ENCODE peak calls at places on chromosomes 5 and 9, in four cellular contexts. K is naive thymus-derived CD4-positive, alpha-beta T cell; G is adrenal gland; W is psoas muscle. S is an unnamed sample.

GRCh38 chr5:31153523-31153922 is 40.0 kb upstream of the CDH6 start:
- DNase-seq in K (no peak), G (no peak), W (no peak), S (no peak)

GRCh38 chr9:89574309-89574708 is 30.5 kb upstream of the GADD45G start:
- DNase-seq in K (no peak), G (no peak), W (no peak), S (no peak)

GRCh38 chr5:74378464-74378863 is 262.1 kb downstream of the ENC1 start:
- DNase-seq in K (no peak), G (no peak), W (no peak), S (no peak)

GRCh38 chr9:113536483-113537226 is 73.1 kb downstream of the RGS3 start:
- DNase-seq in K (no peak), G (peak; percentile 85), W (peak; percentile 90), S (peak; percentile 71)

GRCh38 chr5:55232194-55232984 is 1.0 kb downstream of the CCNO start:
- DNase-seq in K (no peak), G (peak; percentile 30), W (no peak), S (peak; percentile 21)

GRCh38 chr5:96909435-96909834 is 26.4 kb upstream of the LNPEP start:
- DNase-seq in K (no peak), G (no peak), W (peak; percentile 70), S (no peak)

GRCh38 chr9:136759436-136760325 is 1.6 kb upstream of the LCN8 start:
- DNase-seq in K (no peak), G (no peak), W (peak; percentile 40), S (no peak)

GRCh38 chr9:128101231-128101641 is 26.3 kb downstream of the PTGES2 start:
- DNase-seq in K (no peak), G (peak; percentile 59), W (peak; percentile 39), S (no peak)

GRCh38 chr9:125985998-125986655 is 239.0 kb downstream of the PBX3 start:
- DNase-seq in K (no peak), G (no peak), W (peak; percentile 30), S (no peak)

GRCh38 chr9:83680233-83680632 is 27.5 kb downstream of the UBQLN1 start:
- DNase-seq in K (no peak), G (no peak), W (no peak), S (no peak)

GRCh38 chr5:10585120-10585915 is 21.4 kb downstream of the ANKRD33B start:
- DNase-seq in K (no peak), G (no peak), W (no peak), S (no peak)

GRCh38 chr9:36779582-36779981 is 206.9 kb downstream of the MELK start:
- DNase-seq in K (no peak), G (no peak), W (no peak), S (no peak)

GRCh38 chr9:33682551-33682950 is 112.8 kb upstream of the PRSS3 start:
- DNase-seq in K (no peak), G (no peak), W (no peak), S (no peak)

GRCh38 chr9:32940740-32941139 is 60.7 kb downstream of the APTX start:
- DNase-seq in K (no peak), G (no peak), W (no peak), S (no peak)

GRCh38 chr9:6910032-6910431 is 152.3 kb downstream of the KDM4C start:
- DNase-seq in K (no peak), G (no peak), W (no peak), S (no peak)

GRCh38 chr5:17882760-17883488 is 248.7 kb downstream of the TAF11L14 start:
- DNase-seq in K (no peak), G (no peak), W (no peak), S (no peak)

GRCh38 chr5:95935553-95936100 is 26.0 kb downstream of the ELL2 start:
- DNase-seq in K (no peak), G (no peak), W (no peak), S (no peak)

GRCh38 chr5:74412064-74412463 is 228.5 kb downstream of the ENC1 start:
- DNase-seq in K (no peak), G (no peak), W (no peak), S (peak; percentile 74)

GRCh38 chr9:71774917-71775316 is 6.6 kb upstream of the CEMIP2 start:
- DNase-seq in K (no peak), G (no peak), W (no peak), S (no peak)

GRCh38 chr5:141882594-141883183 is 4.5 kb upstream of the PCDH1 start:
- DNase-seq in K (no peak), G (no peak), W (no peak), S (peak; percentile 83)

GRCh38 chr5:172353271-172353807 is 69.8 kb upstream of the UBTD2 start:
- DNase-seq in K (no peak), G (no peak), W (no peak), S (no peak)

GRCh38 chr5:149200355-149200754 is 59.1 kb downstream of the ABLIM3 start:
- DNase-seq in K (no peak), G (no peak), W (no peak), S (peak; percentile 23)
- H3K27me3 ChIP-seq in K (no peaks in the 10 kb centered on the region), G (no peaks in the 10 kb centered on the region), W (no peaks in the 10 kb centered on the region), S (no peaks in the 10 kb centered on the region)

DNA sequence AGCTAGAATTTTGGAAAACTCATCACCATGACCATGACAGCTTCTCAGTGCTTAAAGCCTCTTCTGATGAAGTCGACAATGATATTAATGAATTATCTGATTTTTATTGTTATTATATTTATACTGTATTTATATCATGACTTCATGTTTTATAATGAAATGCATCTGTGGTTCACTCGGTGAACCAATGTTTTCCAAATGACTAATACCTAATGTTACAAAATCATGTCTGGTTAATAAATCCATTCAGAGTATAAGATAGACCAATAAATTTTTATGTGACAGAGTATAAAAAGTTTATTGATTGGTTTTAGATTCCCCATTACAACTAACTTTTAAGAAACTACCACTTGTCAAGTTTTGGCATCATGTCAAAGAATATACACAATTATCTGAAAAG is 416.5 kb downstream of the MLLT3 start:
- DNase-seq in K (no peak), G (no peak), W (no peak), S (no peak)
- H3K27me3 ChIP-seq in K (no peaks in the 10 kb centered on the region), G (no peaks in the 10 kb centered on the region), W (no peaks in the 10 kb centered on the region), S (no peaks in the 10 kb centered on the region)

DNA sequence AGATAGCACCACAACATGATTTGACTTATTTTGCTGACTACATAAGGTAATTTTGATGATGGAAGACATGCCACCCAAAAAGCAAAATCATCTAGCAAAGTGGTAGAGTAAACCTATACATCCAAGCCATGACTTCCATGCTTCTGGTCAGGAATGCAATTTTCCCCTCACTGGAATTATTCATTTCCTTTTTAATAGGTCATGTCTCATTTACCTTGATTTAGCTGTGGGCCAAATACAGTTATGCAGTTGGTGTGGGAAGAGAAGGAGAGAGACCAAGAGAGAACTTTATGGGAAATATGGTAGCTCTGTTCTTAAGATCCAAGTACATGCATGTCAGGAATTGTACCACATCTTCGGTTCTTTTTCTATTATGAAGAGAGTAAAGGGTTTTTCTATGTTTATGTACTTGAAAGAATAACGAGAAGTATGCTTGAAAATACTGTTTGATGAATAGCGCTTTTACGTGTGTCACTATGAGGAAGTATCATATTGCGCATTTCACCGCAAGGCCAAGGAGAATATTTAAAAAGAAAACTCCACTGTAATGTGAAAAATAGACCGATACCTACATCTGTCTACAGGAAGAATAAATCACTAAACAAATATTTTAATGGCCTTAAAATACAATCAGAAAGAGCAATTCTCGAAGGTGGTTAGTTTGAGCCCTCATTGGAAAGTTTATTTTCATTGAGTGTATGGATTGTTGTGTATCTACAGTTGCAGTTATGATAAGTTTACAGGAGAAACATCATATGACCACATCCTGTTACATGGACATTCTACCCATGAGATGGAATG is 134.0 kb downstream of the FOXD1 start:
- DNase-seq in K (no peak), G (no peak), W (no peak), S (no peak)
- H3K27me3 ChIP-seq in K (peaks cover 8% of the 10 kb centered on the region), G (peaks cover 17% of the 10 kb centered on the region), W (peaks cover 6% of the 10 kb centered on the region), S (peaks cover 48% of the 10 kb centered on the region)

GRCh38 chr9:116496167-116496566 is 190.9 kb upstream of the TRIM32 start:
- DNase-seq in K (no peak), G (no peak), W (no peak), S (no peak)
- H3K27me3 ChIP-seq in K (no peaks in the 10 kb centered on the region), G (no peaks in the 10 kb centered on the region), W (no peaks in the 10 kb centered on the region), S (no peaks in the 10 kb centered on the region)

S was measured in BE2C.